ENCODE peak calls at places on chromosomes 12 and 14, in eight cellular contexts. U is H9, L is fibroblast of pulmonary artery, E is IMR-90, G is tibial artery, M is choroid plexus epithelial cell, S is neural progenitor cell, W is WTC11. R is an unnamed sample.

GRCh38 chr12:121170581-121171260 is 38.0 kb downstream of the P2RX7 start:
- DNase-seq in W (no peak), M (peak; percentile 36), U (no peak), E (no peak), G (no peak), L (no peak), S (no peak), R (no peak)

GRCh38 chr12:68727776-68728175 is 18.2 kb upstream of the SLC35E3 start:
- DNase-seq in U (no peak), E (no peak), G (no peak), S (no peak), L (no peak), M (no peak), W (no peak), R (no peak)

GRCh38 chr12:122871851-122872785 is 23.8 kb downstream of the VPS37B start:
- DNase-seq in G (peak; percentile 85), L (peak; percentile 72), S (peak; percentile 96), W (peak; percentile 99), U (peak; percentile 100), M (peak; percentile 82), E (peak; percentile 88), R (peak; percentile 85)

GRCh38 chr14:68841030-68841809 is 48.4 kb upstream of the ZFP36L1 start:
- DNase-seq in E (peak; percentile 71), U (no peak), M (peak; percentile 55), G (no peak), S (no peak), L (peak; percentile 35), W (no peak), R (no peak)

GRCh38 chr12:102051431-102051965 is 10.3 kb downstream of the WASHC3 start:
- DNase-seq in E (no peak), U (no peak), M (no peak), L (no peak), W (no peak), S (no peak), G (no peak), R (no peak)

GRCh38 chr12:67710582-67710981 is 62.0 kb downstream of the DYRK2 start:
- DNase-seq in U (no peak), L (no peak), W (no peak), S (no peak), E (peak; percentile 62), M (no peak), G (peak; percentile 34), R (no peak)

GRCh38 chr12:48176417-48176751 is 7.1 kb upstream of the CCDC184 start:
- DNase-seq in S (no peak), U (no peak), G (no peak), M (no peak), L (no peak), W (no peak), E (no peak), R (no peak)

GRCh38 chr14:65255583-65256443 is 153.5 kb upstream of the MAX start:
- DNase-seq in E (no peak), W (peak; percentile 84), U (peak; percentile 96), M (peak; percentile 48), S (peak; percentile 63), L (peak; percentile 38), G (no peak), R (peak; percentile 69)

GRCh38 chr12:51482808-51483532 is 58.3 kb downstream of the SLC4A8 start:
- DNase-seq in E (no peak), L (no peak), W (no peak), M (no peak), U (no peak), G (no peak), S (no peak), R (no peak)

GRCh38 chr14:23610090-23610814 is 25.9 kb upstream of the DHRS2 start:
- DNase-seq in E (no peak), M (no peak), W (no peak), G (no peak), U (no peak), L (no peak), S (no peak), R (no peak)

GRCh38 chr12:12734561-12735071 is 17.4 kb downstream of the CDKN1B start:
- DNase-seq in E (peak; percentile 75), M (no peak), G (no peak), W (no peak), L (no peak), S (no peak), U (no peak), R (no peak)

GRCh38 chr14:75069021-75069810 is at the start of gene ZC2HC1C:
- DNase-seq in U (peak; percentile 97), L (peak; percentile 89), E (peak; percentile 75), M (peak; percentile 91), S (peak; percentile 95), G (peak; percentile 95), W (peak; percentile 97), R (peak; percentile 97)

GRCh38 chr14:59425322-59425945 is 39.7 kb downstream of the GPR135 start:
- DNase-seq in G (no peak), M (peak; percentile 68), E (peak; percentile 57), W (no peak), U (peak; percentile 30), S (no peak), L (peak; percentile 73), R (no peak)

GRCh38 chr14:65237956-65238355 is 135.6 kb upstream of the MAX start:
- DNase-seq in G (no peak), U (no peak), M (no peak), S (no peak), L (peak; percentile 47), E (no peak), W (no peak), R (no peak)

GRCh38 chr14:92926180-92926845 is 3.4 kb downstream of the CHGA start:
- DNase-seq in W (no peak), E (no peak), L (no peak), G (no peak), U (no peak), M (no peak), S (no peak), R (no peak)

GRCh38 chr12:93671044-93671443 is 6.1 kb upstream of the CRADD start:
- DNase-seq in W (no peak), M (no peak), E (no peak), G (no peak), L (no peak), S (no peak), U (no peak), R (no peak)

GRCh38 chr12:94147991-94148840 is at the start of gene PLXNC1:
- DNase-seq in U (peak; percentile 67), W (peak; percentile 60), L (peak; percentile 57), E (peak; percentile 31), M (peak; percentile 67), S (peak; percentile 81), G (no peak), R (peak; percentile 87)

GRCh38 chr12:4270016-4270669 is 3.4 kb upstream of the CCND2 start:
- DNase-seq in W (peak; percentile 58), S (peak; percentile 11), G (no peak), L (no peak), E (no peak), M (no peak), U (peak; percentile 53), R (no peak)

GRCh38 chr14:105013150-105013787 is 7.6 kb downstream of the CDCA4 start:
- DNase-seq in W (no peak), M (no peak), S (no peak), U (no peak), E (peak; percentile 10), G (no peak), L (no peak), R (no peak)

GRCh38 chr12:88062464-88062863 is 33.3 kb upstream of the C12orf50 start:
- DNase-seq in M (no peak), E (no peak), L (no peak), S (no peak), G (no peak), W (no peak), U (no peak), R (no peak)

GRCh38 chr14:57834961-57835360 is 30.9 kb downstream of the SLC35F4 start:
- DNase-seq in U (no peak), M (no peak), W (no peak), G (no peak), S (no peak), L (no peak), E (no peak), R (no peak)

GRCh38 chr12:24444634-24445033 is 495.2 kb upstream of the SOX5 start:
- DNase-seq in E (no peak), M (no peak), L (no peak), U (no peak), S (no peak), W (no peak), G (no peak), R (no peak)
- TF ChIP-seq CTCF in E (no peak), M (no peak), L (no peak), U (no peak), S (no peak), W (no peak), G (no peak), R (no peak)

DNA sequence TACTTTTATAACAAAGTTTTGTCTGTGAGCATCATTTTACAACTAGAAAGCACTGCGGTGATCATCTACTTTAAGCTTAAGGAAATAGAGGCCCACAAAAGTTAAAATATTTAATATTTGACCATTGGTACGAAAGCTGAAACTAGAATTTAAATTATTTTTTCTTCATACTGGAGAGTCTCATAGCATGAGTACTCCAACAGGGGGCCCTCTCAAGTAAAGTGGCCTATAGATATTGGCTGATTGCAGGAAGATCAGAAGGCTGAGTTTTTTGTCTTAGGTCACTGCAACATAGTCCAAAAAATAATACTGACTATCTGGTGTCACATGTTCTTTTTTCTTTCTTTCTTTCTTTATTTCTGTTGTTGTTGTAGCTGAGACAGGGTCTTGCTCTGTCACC is 75.3 kb upstream of the ZDHHC17 start:
- DNase-seq in M (peak; percentile 42), G (no peak), W (no peak), S (no peak), U (no peak), L (no peak), E (no peak), R (no peak)
- TF ChIP-seq CTCF in M (peak; percentile 48), G (no peak), W (no peak), S (peak; percentile 57), U (peak; percentile 75), L (peak; percentile 27), E (peak; percentile 24), R (no peak)

GRCh38 chr14:35044939-35045797 is 904 bp upstream of the FAM177A1 start:
- DNase-seq in E (peak; percentile 62), L (peak; percentile 84), U (no peak), M (peak; percentile 85), S (no peak), G (no peak), W (no peak), R (no peak)

GRCh38 chr14:35047961-35048513 is 2.0 kb downstream of the FAM177A1 start:
- DNase-seq in U (no peak), L (peak; percentile 9), M (no peak), W (no peak), S (no peak), E (no peak), G (no peak), R (no peak)

GRCh38 chr14:35045798-35046047 is 349 bp upstream of the FAM177A1 start:
- DNase-seq in S (no peak), U (no peak), M (no peak), W (no peak), G (no peak), E (no peak), L (no peak), R (no peak)

GRCh38 chr14:35046751-35047536 is 872 bp downstream of the FAM177A1 start:
- DNase-seq in M (peak; percentile 55), L (peak; percentile 43), E (peak; percentile 4), S (no peak), U (no peak), W (no peak), G (no peak), R (peak; percentile 82)

GRCh38 chr14:35046048-35046750 is at the start of gene FAM177A1:
- DNase-seq in W (peak; percentile 98), G (peak; percentile 97), M (peak; percentile 98), U (peak; percentile 99), L (peak; percentile 98), S (peak; percentile 98), E (peak; percentile 94), R (peak; percentile 99)
- TF ChIP-seq CTCF in W (no peak), G (no peak), M (no peak), U (no peak), L (no peak), S (no peak), E (no peak), R (no peak)

GRCh38 chr14:72745991-72746980 is 147.6 kb downstream of the DPF3 start:
- DNase-seq in S (no peak), U (no peak), M (peak; percentile 79), L (peak; percentile 72), G (no peak), E (peak; percentile 84), W (no peak), R (no peak)
- TF ChIP-seq CTCF in S (no peak), U (no peak), M (peak; percentile 53), L (peak; percentile 24), G (peak; percentile 31), E (peak; percentile 40), W (no peak), R (no peak)

R was measured in suprapubic skin.